ENCODE peak calls at places on chromosomes 12 and 14, in eight cellular contexts. One of them, this sample, is unnamed.

GRCh38 chr14:30053103-30053502 is 125.5 kb upstream of the PRKD1 start:
- DNase-seq in AG10803: no peak
- DNase-seq in activated T-cell treated with anti-CD3 and anti-CD28 coated beads for 1 hour: no peak
- DNase-seq in glutamatergic neuron: no peak
- DNase-seq in progenitor cell of endocrine pancreas: no peak
- DNase-seq in NCI-H446 treated with DMSO at 0.1 percent for 48 hours: peak; percentile 76
- DNase-seq in GM04504: no peak
- DNase-seq in AG08395: no peak
- DNase-seq in this sample: no peak

GRCh38 chr14:91374287-91374880 is 43.2 kb downstream of the CCDC88C start:
- DNase-seq in AG10803: no peak
- DNase-seq in activated T-cell treated with anti-CD3 and anti-CD28 coated beads for 1 hour: no peak
- DNase-seq in glutamatergic neuron: no peak
- DNase-seq in progenitor cell of endocrine pancreas: no peak
- DNase-seq in NCI-H446 treated with DMSO at 0.1 percent for 48 hours: no peak
- DNase-seq in GM04504: no peak
- DNase-seq in AG08395: no peak
- DNase-seq in this sample: no peak

GRCh38 chr12:70849265-70849960 is 71.1 kb downstream of the PTPRR start:
- DNase-seq in AG10803: peak; percentile 40
- DNase-seq in activated T-cell treated with anti-CD3 and anti-CD28 coated beads for 1 hour: no peak
- DNase-seq in glutamatergic neuron: no peak
- DNase-seq in progenitor cell of endocrine pancreas: no peak
- DNase-seq in NCI-H446 treated with DMSO at 0.1 percent for 48 hours: no peak
- DNase-seq in GM04504: no peak
- DNase-seq in AG08395: peak; percentile 38
- DNase-seq in this sample: no peak

GRCh38 chr14:77212933-77213656 is 31.5 kb downstream of the TMEM63C start:
- DNase-seq in AG10803: no peak
- DNase-seq in activated T-cell treated with anti-CD3 and anti-CD28 coated beads for 1 hour: no peak
- DNase-seq in glutamatergic neuron: peak; percentile 77
- DNase-seq in progenitor cell of endocrine pancreas: peak; percentile 70
- DNase-seq in NCI-H446 treated with DMSO at 0.1 percent for 48 hours: no peak
- DNase-seq in GM04504: no peak
- DNase-seq in AG08395: peak; percentile 31
- DNase-seq in this sample: peak; percentile 68

GRCh38 chr12:113724703-113725556 is 241.2 kb downstream of the RBM19 start:
- DNase-seq in AG10803: no peak
- DNase-seq in activated T-cell treated with anti-CD3 and anti-CD28 coated beads for 1 hour: no peak
- DNase-seq in glutamatergic neuron: no peak
- DNase-seq in progenitor cell of endocrine pancreas: no peak
- DNase-seq in NCI-H446 treated with DMSO at 0.1 percent for 48 hours: no peak
- DNase-seq in GM04504: no peak
- DNase-seq in AG08395: no peak
- DNase-seq in this sample: peak; percentile 82

GRCh38 chr14:91830777-91831176 is 36.6 kb downstream of the TC2N start:
- DNase-seq in AG10803: no peak
- DNase-seq in activated T-cell treated with anti-CD3 and anti-CD28 coated beads for 1 hour: no peak
- DNase-seq in glutamatergic neuron: no peak
- DNase-seq in progenitor cell of endocrine pancreas: no peak
- DNase-seq in NCI-H446 treated with DMSO at 0.1 percent for 48 hours: no peak
- DNase-seq in GM04504: no peak
- DNase-seq in AG08395: no peak
- DNase-seq in this sample: no peak

GRCh38 chr14:49977126-49977841 is 84.4 kb downstream of the ARF6 start:
- DNase-seq in AG10803: no peak
- DNase-seq in activated T-cell treated with anti-CD3 and anti-CD28 coated beads for 1 hour: no peak
- DNase-seq in glutamatergic neuron: no peak
- DNase-seq in progenitor cell of endocrine pancreas: no peak
- DNase-seq in NCI-H446 treated with DMSO at 0.1 percent for 48 hours: no peak
- DNase-seq in GM04504: no peak
- DNase-seq in AG08395: no peak
- DNase-seq in this sample: no peak

GRCh38 chr14:53851394-53852056 is 105.1 kb downstream of the BMP4 start:
- DNase-seq in AG10803: peak; percentile 4
- DNase-seq in activated T-cell treated with anti-CD3 and anti-CD28 coated beads for 1 hour: no peak
- DNase-seq in glutamatergic neuron: no peak
- DNase-seq in progenitor cell of endocrine pancreas: no peak
- DNase-seq in NCI-H446 treated with DMSO at 0.1 percent for 48 hours: no peak
- DNase-seq in GM04504: no peak
- DNase-seq in AG08395: no peak
- DNase-seq in this sample: no peak

GRCh38 chr12:44618960-44619359 is 257.2 kb downstream of the NELL2 start:
- DNase-seq in AG10803: no peak
- DNase-seq in activated T-cell treated with anti-CD3 and anti-CD28 coated beads for 1 hour: no peak
- DNase-seq in glutamatergic neuron: no peak
- DNase-seq in progenitor cell of endocrine pancreas: no peak
- DNase-seq in NCI-H446 treated with DMSO at 0.1 percent for 48 hours: no peak
- DNase-seq in GM04504: no peak
- DNase-seq in AG08395: no peak
- DNase-seq in this sample: no peak

GRCh38 chr12:110170535-110171185 is 46.5 kb downstream of the IFT81 start:
- DNase-seq in AG10803: no peak
- DNase-seq in activated T-cell treated with anti-CD3 and anti-CD28 coated beads for 1 hour: no peak
- DNase-seq in glutamatergic neuron: no peak
- DNase-seq in progenitor cell of endocrine pancreas: no peak
- DNase-seq in NCI-H446 treated with DMSO at 0.1 percent for 48 hours: no peak
- DNase-seq in GM04504: no peak
- DNase-seq in AG08395: no peak
- DNase-seq in this sample: no peak

GRCh38 chr12:121364657-121365265 is 12.6 kb upstream of the ANAPC5 start:
- DNase-seq in AG10803: peak; percentile 23
- DNase-seq in activated T-cell treated with anti-CD3 and anti-CD28 coated beads for 1 hour: no peak
- DNase-seq in glutamatergic neuron: no peak
- DNase-seq in progenitor cell of endocrine pancreas: no peak
- DNase-seq in NCI-H446 treated with DMSO at 0.1 percent for 48 hours: no peak
- DNase-seq in GM04504: no peak
- DNase-seq in AG08395: peak; percentile 16
- DNase-seq in this sample: no peak

GRCh38 chr14:96681826-96682225 is 115.4 kb upstream of the VRK1 start:
- DNase-seq in AG10803: peak; percentile 24
- DNase-seq in activated T-cell treated with anti-CD3 and anti-CD28 coated beads for 1 hour: no peak
- DNase-seq in glutamatergic neuron: no peak
- DNase-seq in progenitor cell of endocrine pancreas: no peak
- DNase-seq in NCI-H446 treated with DMSO at 0.1 percent for 48 hours: no peak
- DNase-seq in GM04504: no peak
- DNase-seq in AG08395: no peak
- DNase-seq in this sample: no peak

GRCh38 chr12:85280138-85280983 is at the start of gene ALX1:
- DNase-seq in AG10803: peak; percentile 6
- DNase-seq in activated T-cell treated with anti-CD3 and anti-CD28 coated beads for 1 hour: no peak
- DNase-seq in glutamatergic neuron: peak; percentile 80
- DNase-seq in progenitor cell of endocrine pancreas: peak; percentile 57
- DNase-seq in NCI-H446 treated with DMSO at 0.1 percent for 48 hours: no peak
- DNase-seq in GM04504: no peak
- DNase-seq in AG08395: peak; percentile 8
- DNase-seq in this sample: no peak

GRCh38 chr12:57229041-57229633 is 374 bp upstream of the SHMT2 start:
- DNase-seq in AG10803: peak; percentile 47
- DNase-seq in activated T-cell treated with anti-CD3 and anti-CD28 coated beads for 1 hour: no peak
- DNase-seq in glutamatergic neuron: no peak
- DNase-seq in progenitor cell of endocrine pancreas: no peak
- DNase-seq in NCI-H446 treated with DMSO at 0.1 percent for 48 hours: no peak
- DNase-seq in GM04504: no peak
- DNase-seq in AG08395: no peak
- DNase-seq in this sample: no peak

GRCh38 chr14:24851837-24852236 is 198.1 kb downstream of the STXBP6 start:
- DNase-seq in AG10803: no peak
- DNase-seq in activated T-cell treated with anti-CD3 and anti-CD28 coated beads for 1 hour: no peak
- DNase-seq in glutamatergic neuron: no peak
- DNase-seq in progenitor cell of endocrine pancreas: no peak
- DNase-seq in NCI-H446 treated with DMSO at 0.1 percent for 48 hours: no peak
- DNase-seq in GM04504: no peak
- DNase-seq in AG08395: no peak
- DNase-seq in this sample: no peak

GRCh38 chr14:55807059-55807499 is 227.1 kb downstream of the KTN1 start:
- DNase-seq in AG10803: peak; percentile 8
- DNase-seq in activated T-cell treated with anti-CD3 and anti-CD28 coated beads for 1 hour: peak; percentile 56
- DNase-seq in glutamatergic neuron: no peak
- DNase-seq in progenitor cell of endocrine pancreas: no peak
- DNase-seq in NCI-H446 treated with DMSO at 0.1 percent for 48 hours: no peak
- DNase-seq in GM04504: no peak
- DNase-seq in AG08395: no peak
- DNase-seq in this sample: no peak

GRCh38 chr14:68947802-68948201 is 31.3 kb downstream of the ACTN1 start:
- DNase-seq in AG10803: peak; percentile 78
- DNase-seq in activated T-cell treated with anti-CD3 and anti-CD28 coated beads for 1 hour: no peak
- DNase-seq in glutamatergic neuron: no peak
- DNase-seq in progenitor cell of endocrine pancreas: no peak
- DNase-seq in NCI-H446 treated with DMSO at 0.1 percent for 48 hours: no peak
- DNase-seq in GM04504: no peak
- DNase-seq in AG08395: peak; percentile 33
- DNase-seq in this sample: no peak

GRCh38 chr14:94079891-94080605 is 954 bp downstream of the DDX24 start:
- DNase-seq in AG10803: no peak
- DNase-seq in activated T-cell treated with anti-CD3 and anti-CD28 coated beads for 1 hour: no peak
- DNase-seq in glutamatergic neuron: no peak
- DNase-seq in progenitor cell of endocrine pancreas: no peak
- DNase-seq in NCI-H446 treated with DMSO at 0.1 percent for 48 hours: no peak
- DNase-seq in GM04504: no peak
- DNase-seq in AG08395: no peak
- DNase-seq in this sample: no peak

GRCh38 chr12:9255837-9256236 is 47.6 kb upstream of the PZP start:
- DNase-seq in AG10803: no peak
- DNase-seq in activated T-cell treated with anti-CD3 and anti-CD28 coated beads for 1 hour: no peak
- DNase-seq in glutamatergic neuron: no peak
- DNase-seq in progenitor cell of endocrine pancreas: no peak
- DNase-seq in NCI-H446 treated with DMSO at 0.1 percent for 48 hours: no peak
- DNase-seq in GM04504: no peak
- DNase-seq in AG08395: no peak
- DNase-seq in this sample: no peak

GRCh38 chr12:57242329-57242690 is 8.7 kb downstream of the STAC3 start:
- DNase-seq in AG10803: no peak
- DNase-seq in activated T-cell treated with anti-CD3 and anti-CD28 coated beads for 1 hour: no peak
- DNase-seq in glutamatergic neuron: no peak
- DNase-seq in progenitor cell of endocrine pancreas: no peak
- DNase-seq in NCI-H446 treated with DMSO at 0.1 percent for 48 hours: peak; percentile 70
- DNase-seq in GM04504: no peak
- DNase-seq in AG08395: no peak
- DNase-seq in this sample: peak; percentile 84

GRCh38 chr12:52603314-52603713 is 2.1 kb upstream of the KRT72 start:
- DNase-seq in AG10803: peak; percentile 2
- DNase-seq in activated T-cell treated with anti-CD3 and anti-CD28 coated beads for 1 hour: no peak
- DNase-seq in glutamatergic neuron: no peak
- DNase-seq in progenitor cell of endocrine pancreas: no peak
- DNase-seq in NCI-H446 treated with DMSO at 0.1 percent for 48 hours: no peak
- DNase-seq in GM04504: no peak
- DNase-seq in AG08395: no peak
- DNase-seq in this sample: no peak

GRCh38 chr12:25859976-25860375 is 98.5 kb upstream of the RASSF8 start:
- DNase-seq in AG10803: no peak
- DNase-seq in activated T-cell treated with anti-CD3 and anti-CD28 coated beads for 1 hour: no peak
- DNase-seq in glutamatergic neuron: no peak
- DNase-seq in progenitor cell of endocrine pancreas: no peak
- DNase-seq in NCI-H446 treated with DMSO at 0.1 percent for 48 hours: no peak
- DNase-seq in GM04504: no peak
- DNase-seq in AG08395: no peak
- DNase-seq in this sample: no peak

GRCh38 chr14:58836303-58836702 is 198.5 kb downstream of the DACT1 start:
- DNase-seq in AG10803: no peak
- DNase-seq in activated T-cell treated with anti-CD3 and anti-CD28 coated beads for 1 hour: no peak
- DNase-seq in glutamatergic neuron: no peak
- DNase-seq in progenitor cell of endocrine pancreas: no peak
- DNase-seq in NCI-H446 treated with DMSO at 0.1 percent for 48 hours: no peak
- DNase-seq in GM04504: no peak
- DNase-seq in AG08395: no peak
- DNase-seq in this sample: no peak

This sample was measured in NCI-H1694 treated with DMSO at 0.1 percent for 48 hours.